ENCODE peak calls at places on chromosomes 11 and 22, in nine cellular contexts. M, U, K, O, E, V, A, Y and I are unnamed samples.

GRCh38 chr11:119149371-119150275 is 771 bp downstream of the ABCG4 start:
- DNase-seq in A (no peak), E (no peak), U (no peak), M (no peak), K (no peak), O (no peak), V (no peak), Y (no peak), I (no peak)

GRCh38 chr11:64436025-64436424 is 77.1 kb downstream of the RPS6KA4 start:
- DNase-seq in O (no peak), V (no peak), A (no peak), M (peak; percentile 35), U (no peak), Y (no peak), K (no peak), E (no peak), I (no peak)

GRCh38 chr11:132423266-132423665 is 1052.9 kb downstream of the NTM start:
- DNase-seq in O (no peak), V (no peak), E (no peak), M (no peak), K (no peak), A (no peak), Y (no peak), U (no peak), I (no peak)

GRCh38 chr11:108432783-108433182 is 34.5 kb downstream of the C11orf65 start:
- DNase-seq in V (peak; percentile 63), M (no peak), U (no peak), Y (no peak), A (no peak), O (no peak), K (no peak), E (no peak), I (no peak)

GRCh38 chr11:50044647-50045046 is 12.0 kb downstream of the OR4C45 start:
- DNase-seq in M (no peak), U (no peak), E (no peak), A (no peak), K (no peak), Y (no peak), V (no peak), O (no peak), I (no peak)

GRCh38 chr22:47626428-47627390 is 864.3 kb downstream of the TBC1D22A start:
- DNase-seq in K (no peak), A (no peak), Y (no peak), V (no peak), M (no peak), O (no peak), U (no peak), E (no peak), I (no peak)

GRCh38 chr11:103354656-103355055 is 245.4 kb downstream of the DYNC2H1 start:
- DNase-seq in V (no peak), A (no peak), K (no peak), Y (no peak), O (no peak), M (no peak), U (no peak), E (no peak), I (no peak)

GRCh38 chr11:91299980-91300379 is 924.6 kb upstream of the FAT3 start:
- DNase-seq in A (peak; percentile 4), V (no peak), E (peak; percentile 4), O (no peak), K (no peak), M (no peak), U (no peak), Y (no peak), I (no peak)

GRCh38 chr11:8290122-8290810 is 26.6 kb upstream of the LMO1 start:
- DNase-seq in Y (no peak), V (no peak), U (no peak), A (no peak), E (no peak), M (no peak), K (no peak), O (no peak), I (no peak)

GRCh38 chr22:49183208-49183825 is 644.4 kb downstream of the BRD1 start:
- DNase-seq in V (no peak), M (no peak), K (no peak), E (no peak), O (no peak), Y (no peak), A (no peak), U (no peak), I (no peak)

GRCh38 chr11:127609025-127609788 is 608.6 kb upstream of the KIRREL3 start:
- DNase-seq in Y (no peak), M (no peak), A (no peak), K (no peak), O (no peak), V (no peak), E (no peak), U (no peak), I (no peak)

GRCh38 chr11:4044971-4045646 is 49.5 kb upstream of the RRM1 start:
- DNase-seq in V (no peak), Y (no peak), U (no peak), A (no peak), M (peak; percentile 92), E (peak; percentile 42), K (no peak), O (peak; percentile 78), I (peak; percentile 98)

GRCh38 chr22:36277482-36278291 is 24.8 kb downstream of the APOL1 start:
- DNase-seq in U (peak; percentile 67), V (peak; percentile 73), M (peak; percentile 80), A (peak; percentile 80), K (no peak), E (peak; percentile 69), Y (peak; percentile 36), O (peak; percentile 66), I (peak; percentile 58)

GRCh38 chr11:132973686-132974085 is 558.6 kb downstream of the OPCML start:
- DNase-seq in K (no peak), U (no peak), Y (no peak), M (no peak), E (no peak), V (no peak), O (no peak), A (no peak), I (no peak)

GRCh38 chr11:105466582-105467228 is 143.2 kb upstream of the GRIA4 start:
- DNase-seq in M (no peak), V (peak; percentile 61), Y (no peak), A (no peak), O (no peak), E (peak; percentile 61), K (no peak), U (no peak), I (no peak)

GRCh38 chr22:38755155-38755910 is 465 bp downstream of the SUN2 start:
- DNase-seq in Y (peak; percentile 33), M (peak; percentile 86), A (peak; percentile 76), E (peak; percentile 87), V (peak; percentile 86), O (peak; percentile 85), U (peak; percentile 90), K (peak; percentile 88), I (peak; percentile 76)

GRCh38 chr22:48404004-48404403 is 1423.7 kb downstream of the BRD1 start:
- DNase-seq in O (no peak), A (no peak), M (no peak), K (no peak), V (no peak), U (no peak), E (no peak), Y (no peak), I (no peak)

GRCh38 chr22:42365337-42365865 is 66.8 kb downstream of the NFAM1 start:
- DNase-seq in E (no peak), Y (no peak), M (no peak), O (no peak), V (peak; percentile 9), K (no peak), U (peak; percentile 49), A (no peak), I (peak; percentile 70)

GRCh38 chr11:33735166-33735425 is 1.1 kb downstream of the CD59 start:
- DNase-seq in K (no peak), U (no peak), Y (no peak), E (no peak), M (no peak), V (peak; percentile 38), O (peak; percentile 62), A (no peak), I (peak; percentile 31)

GRCh38 chr11:128862421-128862820 is 4.7 kb downstream of the KCNJ1 start:
- DNase-seq in Y (no peak), V (peak; percentile 15), O (no peak), U (no peak), E (no peak), K (no peak), A (no peak), M (no peak), I (no peak)

GRCh38 chr22:46070215-46070721 is 80.1 kb upstream of the PPARA start:
- DNase-seq in M (no peak), V (no peak), U (peak; percentile 77), Y (no peak), E (peak; percentile 74), A (no peak), K (no peak), O (no peak), I (no peak)

GRCh38 chr11:65439331-65440181 is 17.0 kb downstream of the NEAT1 start:
- DNase-seq in V (peak; percentile 61), M (no peak), O (no peak), U (peak; percentile 8), A (no peak), Y (no peak), E (peak; percentile 65), K (no peak), I (peak; percentile 8)

GRCh38 chr11:12170984-12171383 is 60.6 kb downstream of the MICAL2 start:
- DNase-seq in E (peak; percentile 92), K (no peak), V (peak; percentile 81), Y (no peak), U (peak; percentile 58), O (no peak), M (no peak), A (no peak), I (no peak)

GRCh38 chr11:75507571-75507970 is 18.2 kb downstream of the GDPD5 start:
- DNase-seq in A (no peak), V (no peak), E (no peak), M (no peak), K (no peak), Y (no peak), O (no peak), U (no peak), I (no peak)

GRCh38 chr11:33044281-33044680 is 4.9 kb downstream of the TCP11L1 start:
- DNase-seq in E (no peak), V (peak; percentile 87), M (no peak), A (no peak), Y (no peak), O (no peak), K (no peak), U (no peak), I (no peak)

GRCh38 chr22:45127866-45128265 is 35.9 kb upstream of the NUP50 start:
- DNase-seq in U (no peak), E (peak; percentile 11), M (no peak), A (no peak), Y (no peak), K (no peak), V (peak; percentile 92), O (no peak), I (no peak)

GRCh38 chr22:48424201-48424627 is 1403.5 kb downstream of the BRD1 start:
- DNase-seq in V (no peak), M (no peak), O (no peak), K (no peak), U (no peak), Y (no peak), A (no peak), E (no peak), I (no peak)

GRCh38 chr11:79431535-79431934 is 9.3 kb downstream of the TENM4 start:
- DNase-seq in E (no peak), Y (no peak), M (no peak), A (no peak), K (no peak), O (no peak), U (no peak), V (peak; percentile 20), I (no peak)

GRCh38 chr11:4464216-4465159 is 15.4 kb downstream of the OR52K2 start:
- DNase-seq in Y (no peak), U (no peak), V (peak; percentile 51), K (no peak), A (no peak), E (no peak), M (no peak), O (no peak), I (no peak)

GRCh38 chr11:32893091-32893946 is 708 bp downstream of the QSER1 start:
- DNase-seq in A (peak; percentile 68), E (peak; percentile 46), O (peak; percentile 57), V (peak; percentile 38), Y (peak; percentile 32), U (peak; percentile 59), M (peak; percentile 48), K (no peak), I (no peak)